ENCODE peak calls at places on chromosomes 3 and 15, in five cellular contexts. One of them, this sample, is unnamed.

GRCh38 chr3:54817628-54818027 is 110.2 kb downstream of the LRTM1 start:
- DNase-seq in germinal center: no peak
- DNase-seq in neuronal stem cell: no peak
- DNase-seq in ureter: no peak
- DNase-seq in HT1080: no peak
- DNase-seq in this sample: no peak

GRCh38 chr3:71423151-71423906 is 160.2 kb downstream of the FOXP1 start:
- DNase-seq in germinal center: no peak
- DNase-seq in neuronal stem cell: no peak
- DNase-seq in ureter: no peak
- DNase-seq in HT1080: no peak
- DNase-seq in this sample: no peak

GRCh38 chr3:155744626-155745324 is at the start of gene PLCH1:
- DNase-seq in germinal center: peak
- DNase-seq in neuronal stem cell: peak
- DNase-seq in ureter: peak
- DNase-seq in HT1080: peak
- DNase-seq in this sample: peak

GRCh38 chr15:66723826-66724731 is 22.0 kb downstream of the SMAD6 start:
- DNase-seq in germinal center: no peak
- DNase-seq in neuronal stem cell: no peak
- DNase-seq in ureter: no peak
- DNase-seq in HT1080: peak
- DNase-seq in this sample: no peak

GRCh38 chr3:126995254-126995770 is 12.4 kb downstream of the PLXNA1 start:
- DNase-seq in germinal center: no peak
- DNase-seq in neuronal stem cell: no peak
- DNase-seq in ureter: no peak
- DNase-seq in HT1080: no peak
- DNase-seq in this sample: no peak

GRCh38 chr3:70982274-70982673 is 601.3 kb downstream of the FOXP1 start:
- DNase-seq in germinal center: no peak
- DNase-seq in neuronal stem cell: no peak
- DNase-seq in ureter: no peak
- DNase-seq in HT1080: no peak
- DNase-seq in this sample: no peak

GRCh38 chr3:10599444-10599843 is 94.1 kb upstream of the ATP2B2 start:
- DNase-seq in germinal center: no peak
- DNase-seq in neuronal stem cell: no peak
- DNase-seq in ureter: no peak
- DNase-seq in HT1080: no peak
- DNase-seq in this sample: no peak

GRCh38 chr15:89494941-89495637 is 1.3 kb downstream of the RHCG start:
- DNase-seq in germinal center: no peak
- DNase-seq in neuronal stem cell: peak
- DNase-seq in ureter: peak
- DNase-seq in HT1080: no peak
- DNase-seq in this sample: no peak

GRCh38 chr3:82261637-82262036 is 500.2 kb upstream of the GBE1 start:
- DNase-seq in germinal center: no peak
- DNase-seq in neuronal stem cell: no peak
- DNase-seq in ureter: no peak
- DNase-seq in HT1080: no peak
- DNase-seq in this sample: no peak

GRCh38 chr3:28188686-28189085 is 52.7 kb upstream of the CMC1 start:
- DNase-seq in germinal center: no peak
- DNase-seq in neuronal stem cell: no peak
- DNase-seq in ureter: no peak
- DNase-seq in HT1080: no peak
- DNase-seq in this sample: no peak

GRCh38 chr15:60511351-60512157 is 32.6 kb upstream of the ICE2 start:
- DNase-seq in germinal center: no peak
- DNase-seq in neuronal stem cell: no peak
- DNase-seq in ureter: no peak
- DNase-seq in HT1080: no peak
- DNase-seq in this sample: no peak

GRCh38 chr15:80207887-80208286 is 44.1 kb downstream of the CTXND1 start:
- DNase-seq in germinal center: no peak
- DNase-seq in neuronal stem cell: no peak
- DNase-seq in ureter: no peak
- DNase-seq in HT1080: no peak
- DNase-seq in this sample: no peak

GRCh38 chr15:78810377-78811123 is 714 bp downstream of the ADAMTS7 start:
- DNase-seq in germinal center: peak
- DNase-seq in neuronal stem cell: peak
- DNase-seq in ureter: peak
- DNase-seq in HT1080: no peak
- DNase-seq in this sample: peak

GRCh38 chr3:11465744-11466611 is 177.7 kb downstream of the VGLL4 start:
- DNase-seq in germinal center: no peak
- DNase-seq in neuronal stem cell: no peak
- DNase-seq in ureter: no peak
- DNase-seq in HT1080: no peak
- DNase-seq in this sample: no peak

GRCh38 chr15:57570994-57571393 is 20.7 kb upstream of the MYZAP start:
- DNase-seq in germinal center: no peak
- DNase-seq in neuronal stem cell: no peak
- DNase-seq in ureter: no peak
- DNase-seq in HT1080: peak
- DNase-seq in this sample: no peak